ENCODE peak calls at places on chromosomes 16 and 17, in five cellular contexts. One of them, this sample, is unnamed.

GRCh38 chr17:80968602-80969029 is 23.0 kb upstream of the CHMP6 start:
- DNase-seq in adrenal gland: peak; percentile 64
- DNase-seq in spleen: peak; percentile 88
- DNase-seq in hepatocyte: peak; percentile 52
- DNase-seq in colonic mucosa: no peak
- DNase-seq in this sample: peak; percentile 46

GRCh38 chr17:7248811-7249210 is 2.7 kb downstream of the CTDNEP1 start:
- DNase-seq in adrenal gland: no peak
- DNase-seq in spleen: no peak
- DNase-seq in hepatocyte: no peak
- DNase-seq in colonic mucosa: no peak
- DNase-seq in this sample: no peak

GRCh38 chr16:7313170-7313569 is 19.5 kb upstream of the RBFOX1 start:
- DNase-seq in adrenal gland: no peak
- DNase-seq in spleen: no peak
- DNase-seq in hepatocyte: peak; percentile 59
- DNase-seq in colonic mucosa: no peak
- DNase-seq in this sample: no peak

GRCh38 chr16:59887856-59888255 is 1153.7 kb upstream of the GOT2 start:
- DNase-seq in adrenal gland: no peak
- DNase-seq in spleen: no peak
- DNase-seq in hepatocyte: no peak
- DNase-seq in colonic mucosa: no peak
- DNase-seq in this sample: no peak

GRCh38 chr17:42311240-42312034 is 23.1 kb downstream of the STAT5A start:
- DNase-seq in adrenal gland: peak; percentile 98
- DNase-seq in spleen: peak; percentile 88
- DNase-seq in hepatocyte: peak; percentile 92
- DNase-seq in colonic mucosa: peak; percentile 64
- DNase-seq in this sample: peak; percentile 96

GRCh38 chr16:84138824-84139627 is 6.0 kb downstream of the HSDL1 start:
- DNase-seq in adrenal gland: peak; percentile 47
- DNase-seq in spleen: no peak
- DNase-seq in hepatocyte: peak; percentile 67
- DNase-seq in colonic mucosa: no peak
- DNase-seq in this sample: peak; percentile 70

GRCh38 chr17:31696184-31696602 is 162.9 kb downstream of the COPRS start:
- DNase-seq in adrenal gland: peak; percentile 43
- DNase-seq in spleen: no peak
- DNase-seq in hepatocyte: peak; percentile 83
- DNase-seq in colonic mucosa: peak; percentile 40
- DNase-seq in this sample: peak; percentile 94

GRCh38 chr16:57795431-57795878 is 6.8 kb downstream of the KIFC3 start:
- DNase-seq in adrenal gland: peak; percentile 50
- DNase-seq in spleen: no peak
- DNase-seq in hepatocyte: peak; percentile 53
- DNase-seq in colonic mucosa: no peak
- DNase-seq in this sample: no peak

GRCh38 chr17:50114849-50115357 is 15.1 kb downstream of the SAMD14 start:
- DNase-seq in adrenal gland: peak; percentile 62
- DNase-seq in spleen: no peak
- DNase-seq in hepatocyte: peak; percentile 75
- DNase-seq in colonic mucosa: peak; percentile 70
- DNase-seq in this sample: no peak

GRCh38 chr17:31155208-31155810 is 60.5 kb downstream of the NF1 start:
- DNase-seq in adrenal gland: no peak
- DNase-seq in spleen: no peak
- DNase-seq in hepatocyte: no peak
- DNase-seq in colonic mucosa: no peak
- DNase-seq in this sample: no peak

GRCh38 chr17:77423589-77424451 is 283.1 kb downstream of the SEC14L1 start:
- DNase-seq in adrenal gland: peak; percentile 98
- DNase-seq in spleen: no peak
- DNase-seq in hepatocyte: peak; percentile 78
- DNase-seq in colonic mucosa: peak; percentile 57
- DNase-seq in this sample: peak; percentile 95

GRCh38 chr16:57390635-57391307 is 13.8 kb upstream of the CCL17 start:
- DNase-seq in adrenal gland: no peak
- DNase-seq in spleen: peak; percentile 20
- DNase-seq in hepatocyte: no peak
- DNase-seq in colonic mucosa: no peak
- DNase-seq in this sample: no peak

GRCh38 chr17:65797809-65798208 is 236.4 kb upstream of the AXIN2 start:
- DNase-seq in adrenal gland: no peak
- DNase-seq in spleen: no peak
- DNase-seq in hepatocyte: no peak
- DNase-seq in colonic mucosa: no peak
- DNase-seq in this sample: no peak

GRCh38 chr17:1275962-1276736 is 3.3 kb upstream of the TRARG1 start:
- DNase-seq in adrenal gland: peak; percentile 61
- DNase-seq in spleen: peak; percentile 89
- DNase-seq in hepatocyte: peak; percentile 69
- DNase-seq in colonic mucosa: peak; percentile 69
- DNase-seq in this sample: peak; percentile 64

GRCh38 chr17:80927791-80928216 is 63.8 kb upstream of the CHMP6 start:
- DNase-seq in adrenal gland: peak; percentile 12
- DNase-seq in spleen: peak; percentile 35
- DNase-seq in hepatocyte: no peak
- DNase-seq in colonic mucosa: no peak
- DNase-seq in this sample: no peak

GRCh38 chr16:10181196-10182162 is 749 bp downstream of the GRIN2A start:
- DNase-seq in adrenal gland: peak; percentile 63
- DNase-seq in spleen: peak; percentile 84
- DNase-seq in hepatocyte: peak; percentile 88
- DNase-seq in colonic mucosa: peak; percentile 27
- DNase-seq in this sample: peak; percentile 85

GRCh38 chr16:78574571-78574970 is 475.1 kb downstream of the WWOX start:
- DNase-seq in adrenal gland: no peak
- DNase-seq in spleen: no peak
- DNase-seq in hepatocyte: no peak
- DNase-seq in colonic mucosa: no peak
- DNase-seq in this sample: no peak

GRCh38 chr16:67529639-67530012 is 997 bp downstream of the RIPOR1 start:
- DNase-seq in adrenal gland: no peak
- DNase-seq in spleen: peak; percentile 86
- DNase-seq in hepatocyte: no peak
- DNase-seq in colonic mucosa: no peak
- DNase-seq in this sample: no peak

GRCh38 chr16:1108299-1109252 is 12.5 kb upstream of the C1QTNF8 start:
- DNase-seq in adrenal gland: peak; percentile 94
- DNase-seq in spleen: no peak
- DNase-seq in hepatocyte: no peak
- DNase-seq in colonic mucosa: no peak
- DNase-seq in this sample: peak; percentile 84

GRCh38 chr17:71114911-71115668 is 945.8 kb downstream of the KCNJ2 start:
- DNase-seq in adrenal gland: no peak
- DNase-seq in spleen: no peak
- DNase-seq in hepatocyte: no peak
- DNase-seq in colonic mucosa: no peak
- DNase-seq in this sample: no peak

GRCh38 chr17:79618383-79619067 is 7.7 kb upstream of the RBFOX3 start:
- DNase-seq in adrenal gland: no peak
- DNase-seq in spleen: peak; percentile 21
- DNase-seq in hepatocyte: no peak
- DNase-seq in colonic mucosa: no peak
- DNase-seq in this sample: peak; percentile 10

GRCh38 chr16:67883146-67883871 is 1.4 kb upstream of the NRN1L start:
- DNase-seq in adrenal gland: no peak
- DNase-seq in spleen: no peak
- DNase-seq in hepatocyte: peak; percentile 40
- DNase-seq in colonic mucosa: peak; percentile 27
- DNase-seq in this sample: peak; percentile 34

GRCh38 chr16:51851111-51851510 is 695.8 kb downstream of the TOX3 start:
- DNase-seq in adrenal gland: no peak
- DNase-seq in spleen: no peak
- DNase-seq in hepatocyte: no peak
- DNase-seq in colonic mucosa: no peak
- DNase-seq in this sample: no peak

GRCh38 chr17:82161216-82161615 is 51.4 kb downstream of the CCDC57 start:
- DNase-seq in adrenal gland: no peak
- DNase-seq in spleen: no peak
- DNase-seq in hepatocyte: no peak
- DNase-seq in colonic mucosa: no peak
- DNase-seq in this sample: no peak

GRCh38 chr17:8997994-8998628 is 23.2 kb upstream of the NTN1 start:
- DNase-seq in adrenal gland: peak; percentile 61
- DNase-seq in spleen: peak; percentile 93
- DNase-seq in hepatocyte: peak; percentile 66
- DNase-seq in colonic mucosa: peak; percentile 64
- DNase-seq in this sample: peak; percentile 55

GRCh38 chr16:799948-800833 is at the start of gene GNG13:
- DNase-seq in adrenal gland: no peak
- DNase-seq in spleen: no peak
- DNase-seq in hepatocyte: no peak
- DNase-seq in colonic mucosa: no peak
- DNase-seq in this sample: no peak

GRCh38 chr17:48745381-48746275 is 17.1 kb upstream of the HOXB13 start:
- DNase-seq in adrenal gland: no peak
- DNase-seq in spleen: no peak
- DNase-seq in hepatocyte: no peak
- DNase-seq in colonic mucosa: no peak
- DNase-seq in this sample: no peak

GRCh38 chr17:62859146-62859545 is 51.0 kb upstream of the MARCHF10 start:
- DNase-seq in adrenal gland: no peak
- DNase-seq in spleen: no peak
- DNase-seq in hepatocyte: no peak
- DNase-seq in colonic mucosa: no peak
- DNase-seq in this sample: no peak

GRCh38 chr17:18315498-18316360 is 636 bp downstream of the SMCR8 start:
- DNase-seq in adrenal gland: peak; percentile 37
- DNase-seq in spleen: no peak
- DNase-seq in hepatocyte: no peak
- DNase-seq in colonic mucosa: no peak
- DNase-seq in this sample: no peak

GRCh38 chr17:19366637-19366972 is 4.1 kb upstream of the B9D1 start:
- DNase-seq in adrenal gland: peak; percentile 7
- DNase-seq in spleen: peak; percentile 47
- DNase-seq in hepatocyte: no peak
- DNase-seq in colonic mucosa: no peak
- DNase-seq in this sample: no peak

GRCh38 chr17:43377056-43377810 is 21.6 kb upstream of the ARL4D start:
- DNase-seq in adrenal gland: no peak
- DNase-seq in spleen: no peak
- DNase-seq in hepatocyte: no peak
- DNase-seq in colonic mucosa: no peak
- DNase-seq in this sample: no peak

GRCh38 chr16:4410335-4411075 is 5.9 kb downstream of the CORO7 start:
- DNase-seq in adrenal gland: no peak
- DNase-seq in spleen: no peak
- DNase-seq in hepatocyte: peak; percentile 72
- DNase-seq in colonic mucosa: peak; percentile 65
- DNase-seq in this sample: peak; percentile 81

GRCh38 chr16:4409081-4409932 is 7.1 kb downstream of the CORO7 start:
- DNase-seq in adrenal gland: no peak
- DNase-seq in spleen: peak; percentile 71
- DNase-seq in hepatocyte: no peak
- DNase-seq in colonic mucosa: no peak
- DNase-seq in this sample: peak; percentile 54

GRCh38 chr16:4412159-4412558 is 4.2 kb downstream of the CORO7 start:
- DNase-seq in adrenal gland: no peak
- DNase-seq in spleen: no peak
- DNase-seq in hepatocyte: no peak
- DNase-seq in colonic mucosa: no peak
- DNase-seq in this sample: no peak

GRCh38 chr16:4412854-4413253 is 3.5 kb downstream of the CORO7 start:
- DNase-seq in adrenal gland: no peak
- DNase-seq in spleen: no peak
- DNase-seq in hepatocyte: no peak
- DNase-seq in colonic mucosa: no peak
- DNase-seq in this sample: no peak

GRCh38 chr16:4411684-4412083 is 4.7 kb downstream of the CORO7 start:
- DNase-seq in adrenal gland: no peak
- DNase-seq in spleen: peak; percentile 71
- DNase-seq in hepatocyte: no peak
- DNase-seq in colonic mucosa: peak; percentile 40
- DNase-seq in this sample: peak; percentile 87
- H3K4me1 ChIP-seq in adrenal gland: peaks cover 24% of the 10 kb centered on the region
- H3K4me1 ChIP-seq in spleen: peaks cover 13% of the 10 kb centered on the region
- H3K4me1 ChIP-seq in hepatocyte: peaks cover 7% of the 10 kb centered on the region
- H3K4me1 ChIP-seq in colonic mucosa: no peaks in the 10 kb centered on the region
- H3K4me1 ChIP-seq in this sample: peaks cover 3% of the 10 kb centered on the region

GRCh38 chr17:16928406-16929280 is 43.3 kb downstream of the TNFRSF13B start:
- DNase-seq in adrenal gland: no peak
- DNase-seq in spleen: peak; percentile 52
- DNase-seq in hepatocyte: no peak
- DNase-seq in colonic mucosa: no peak
- DNase-seq in this sample: no peak
- H3K27ac ChIP-seq in adrenal gland: no peak overlapping the region
- H3K27ac ChIP-seq in spleen: no peak overlapping the region
- H3K27ac ChIP-seq in hepatocyte: no peak overlapping the region
- H3K27ac ChIP-seq in colonic mucosa: no peak overlapping the region
- H3K27ac ChIP-seq in this sample: no peak overlapping the region

DNA sequence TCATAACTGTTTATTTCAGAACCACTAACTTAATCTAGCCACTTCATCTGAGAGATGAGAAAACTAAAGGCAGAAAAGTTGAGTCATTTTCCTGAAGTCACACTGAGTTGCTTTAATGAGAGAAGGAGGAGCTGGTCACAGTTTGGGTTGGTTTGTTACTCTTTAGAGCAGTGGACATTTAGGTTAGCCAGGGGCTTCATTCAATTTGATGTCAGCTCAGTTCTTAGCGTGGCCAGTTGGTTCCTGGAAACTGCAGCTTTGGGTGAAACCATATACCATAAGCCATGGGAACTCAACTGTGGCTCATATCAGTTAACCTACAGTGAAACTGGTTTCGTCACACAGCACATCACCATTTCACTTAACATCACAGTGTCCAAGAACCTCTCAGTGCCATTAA is 59.2 kb upstream of the ADORA2B start:
- DNase-seq in adrenal gland: no peak
- DNase-seq in spleen: no peak
- DNase-seq in hepatocyte: no peak
- DNase-seq in colonic mucosa: no peak
- DNase-seq in this sample: no peak
- H3K4me1 ChIP-seq in adrenal gland: peaks cover 21% of the 10 kb centered on the region
- H3K4me1 ChIP-seq in spleen: no peaks in the 10 kb centered on the region
- H3K4me1 ChIP-seq in hepatocyte: no peaks in the 10 kb centered on the region
- H3K4me1 ChIP-seq in colonic mucosa: no peaks in the 10 kb centered on the region
- H3K4me1 ChIP-seq in this sample: no peaks in the 10 kb centered on the region

GRCh38 chr16:66273036-66273435 is 93.5 kb upstream of the CDH5 start:
- DNase-seq in adrenal gland: no peak
- DNase-seq in spleen: no peak
- DNase-seq in hepatocyte: peak; percentile 3
- DNase-seq in colonic mucosa: no peak
- DNase-seq in this sample: no peak

GRCh38 chr16:66274335-66275110 is 92.0 kb upstream of the CDH5 start:
- DNase-seq in adrenal gland: no peak
- DNase-seq in spleen: no peak
- DNase-seq in hepatocyte: peak; percentile 41
- DNase-seq in colonic mucosa: no peak
- DNase-seq in this sample: no peak

GRCh38 chr16:66272461-66272860 is 94.0 kb upstream of the CDH5 start:
- DNase-seq in adrenal gland: no peak
- DNase-seq in spleen: no peak
- DNase-seq in hepatocyte: no peak
- DNase-seq in colonic mucosa: peak; percentile 6
- DNase-seq in this sample: no peak

GRCh38 chr16:66275795-66276428 is 90.6 kb upstream of the CDH5 start:
- DNase-seq in adrenal gland: peak; percentile 21
- DNase-seq in spleen: no peak
- DNase-seq in hepatocyte: peak; percentile 63
- DNase-seq in colonic mucosa: peak; percentile 75
- DNase-seq in this sample: no peak

GRCh38 chr16:66273644-66274334 is 92.7 kb upstream of the CDH5 start:
- DNase-seq in adrenal gland: no peak
- DNase-seq in spleen: no peak
- DNase-seq in hepatocyte: peak; percentile 5
- DNase-seq in colonic mucosa: no peak
- DNase-seq in this sample: no peak
- H3K27ac ChIP-seq in adrenal gland: no peak overlapping the region
- H3K27ac ChIP-seq in spleen: no peak overlapping the region
- H3K27ac ChIP-seq in hepatocyte: no peak overlapping the region
- H3K27ac ChIP-seq in colonic mucosa: no peak overlapping the region
- H3K27ac ChIP-seq in this sample: no peak overlapping the region